ENCODE peak calls at places on chromosomes 1 and 21, in nine cellular contexts. D is nephron progenitor cell; R is SJSA1; U is Right ventricle myocardium superior; X is stimulated activated CD8-positive, alpha-beta memory T cell treated with anti-CD3 and anti-CD28 coated beads, Interleukin-15, amount 100 ng/mL, for 4 hours; V is hepatic stellate cell; P is endodermal cell; Q is AML-193; S is activated naive CD4-positive, alpha-beta T cell treated with anti-CD3 and anti-CD28 coated beads, Interleukin-2, amount 10 ng/mL, durations not matched to agents 7 days and 5 days. L is an unnamed sample.
A peak's percentile ranks its signal among the peaks of the same experiment; 100 is the strongest.

GRCh38 chr1:54173681-54174080 is 20.9 kb upstream of the CDCP2 start:
- DNase-seq in D (no peak), R (no peak), U (no peak), X (no peak), V (no peak), P (no peak), Q (no peak), S (no peak), L (no peak)

GRCh38 chr1:216750031-216750627 is 26.9 kb upstream of the ESRRG start:
- DNase-seq in D (peak; percentile 31), R (no peak), U (no peak), X (no peak), V (peak; percentile 5), P (peak; percentile 78), Q (peak; percentile 1), S (no peak), L (peak; percentile 3)

GRCh38 chr21:46515109-46515508 is 56.4 kb downstream of the DIP2A start:
- DNase-seq in D (no peak), R (no peak), U (peak; percentile 83), X (no peak), V (no peak), P (no peak), Q (peak; percentile 36), S (no peak), L (no peak)

GRCh38 chr1:15939181-15940109 is 36.5 kb downstream of the ZBTB17 start:
- DNase-seq in D (no peak), R (peak; percentile 75), U (no peak), X (no peak), V (peak; percentile 75), P (peak; percentile 45), Q (no peak), S (no peak), L (no peak)

GRCh38 chr1:198220428-198220827 is 63.6 kb downstream of the NEK7 start:
- DNase-seq in D (no peak), R (no peak), U (no peak), X (no peak), V (no peak), P (no peak), Q (no peak), S (no peak), L (no peak)

GRCh38 chr1:32872189-32872898 is 1.6 kb upstream of the FNDC5 start:
- DNase-seq in D (peak; percentile 95), R (peak; percentile 73), U (peak; percentile 65), X (peak; percentile 38), V (peak; percentile 73), P (peak; percentile 98), Q (peak; percentile 16), S (peak; percentile 80), L (peak; percentile 79)

GRCh38 chr1:40818264-40818961 is 34.8 kb downstream of the KCNQ4 start:
- DNase-seq in D (peak; percentile 91), R (no peak), U (peak; percentile 79), X (peak; percentile 72), V (no peak), P (peak; percentile 98), Q (no peak), S (peak; percentile 94), L (no peak)

GRCh38 chr1:27109103-27109822 is 45.7 kb downstream of the SLC9A1 start:
- DNase-seq in D (peak; percentile 35), R (no peak), U (no peak), X (no peak), V (no peak), P (peak; percentile 90), Q (peak; percentile 42), S (peak; percentile 47), L (no peak)

GRCh38 chr1:219445864-219446263 is 167.0 kb downstream of the ZC3H11B start:
- DNase-seq in D (no peak), R (no peak), U (no peak), X (no peak), V (no peak), P (no peak), Q (no peak), S (no peak), L (no peak)

GRCh38 chr21:37367758-37368535 is 1.4 kb downstream of the DYRK1A start:
- DNase-seq in D (peak; percentile 37), R (no peak), U (peak; percentile 74), X (no peak), V (no peak), P (peak; percentile 62), Q (no peak), S (peak; percentile 52), L (no peak)

GRCh38 chr1:243483084-243483845 is 227.4 kb downstream of the SDCCAG8 start:
- DNase-seq in D (peak; percentile 67), R (no peak), U (no peak), X (no peak), V (no peak), P (peak; percentile 85), Q (no peak), S (peak; percentile 34), L (no peak)

GRCh38 chr1:218718977-218719376 is 373.8 kb downstream of the TGFB2 start:
- DNase-seq in D (no peak), R (no peak), U (no peak), X (no peak), V (no peak), P (no peak), Q (no peak), S (no peak), L (no peak)

GRCh38 chr1:43206721-43207228 is 34.6 kb downstream of the CFAP57 start:
- DNase-seq in D (no peak), R (peak; percentile 98), U (no peak), X (no peak), V (peak; percentile 77), P (peak; percentile 95), Q (no peak), S (no peak), L (peak; percentile 64)

GRCh38 chr1:148353461-148354283 is 129.4 kb downstream of the PPIAL4G start:
- DNase-seq in D (peak; percentile 15), R (no peak), U (no peak), X (no peak), V (peak; percentile 31), P (peak; percentile 91), Q (no peak), S (no peak), L (no peak)

GRCh38 chr1:220954321-220954720 is 75.1 kb downstream of the HLX start:
- DNase-seq in D (no peak), R (no peak), U (no peak), X (no peak), V (no peak), P (no peak), Q (no peak), S (no peak), L (no peak)

GRCh38 chr1:96366516-96366915 is 355.1 kb upstream of the PTBP2 start:
- DNase-seq in D (no peak), R (no peak), U (no peak), X (no peak), V (no peak), P (no peak), Q (no peak), S (no peak), L (no peak)

GRCh38 chr1:12387641-12388040 is 157.8 kb downstream of the VPS13D start:
- DNase-seq in D (no peak), R (no peak), U (no peak), X (no peak), V (no peak), P (no peak), Q (no peak), S (no peak), L (no peak)

GRCh38 chr1:98870959-98871903 is 133.4 kb downstream of the PLPPR5 start:
- DNase-seq in D (no peak), R (no peak), U (no peak), X (peak; percentile 13), V (no peak), P (no peak), Q (peak; percentile 87), S (peak; percentile 61), L (no peak)

GRCh38 chr1:1604374-1605033 is 4.6 kb upstream of the FNDC10 start:
- DNase-seq in D (no peak), R (no peak), U (no peak), X (no peak), V (no peak), P (no peak), Q (no peak), S (no peak), L (no peak)

GRCh38 chr21:35361984-35362383 is 312.9 kb upstream of the RUNX1 start:
- DNase-seq in D (no peak), R (no peak), U (no peak), X (no peak), V (no peak), P (no peak), Q (no peak), S (no peak), L (no peak)

GRCh38 chr1:110038271-110038670 is 3.8 kb downstream of the STRIP1 start:
- DNase-seq in D (no peak), R (no peak), U (no peak), X (no peak), V (no peak), P (no peak), Q (no peak), S (no peak), L (no peak)

GRCh38 chr1:78440381-78440793 is 50.4 kb upstream of the PTGFR start:
- DNase-seq in D (no peak), R (no peak), U (no peak), X (no peak), V (no peak), P (no peak), Q (no peak), S (no peak), L (peak; percentile 6)

GRCh38 chr1:59601032-59601431 is 213.7 kb upstream of the HOOK1 start:
- DNase-seq in D (no peak), R (peak; percentile 96), U (peak; percentile 54), X (no peak), V (no peak), P (peak; percentile 46), Q (no peak), S (no peak), L (peak; percentile 28)

GRCh38 chr1:7755448-7755847 is 15.6 kb upstream of the VAMP3 start:
- DNase-seq in D (no peak), R (no peak), U (no peak), X (no peak), V (peak; percentile 14), P (peak; percentile 55), Q (peak; percentile 9), S (no peak), L (no peak)

GRCh38 chr1:17538010-17538409 is 1.5 kb upstream of the ARHGEF10L start:
- DNase-seq in D (no peak), R (no peak), U (no peak), X (no peak), V (no peak), P (no peak), Q (no peak), S (no peak), L (no peak)

GRCh38 chr1:93042134-93042821 is 36.8 kb upstream of the MTF2 start:
- DNase-seq in D (no peak), R (no peak), U (no peak), X (peak; percentile 4), V (no peak), P (no peak), Q (peak; percentile 75), S (peak; percentile 36), L (no peak)

GRCh38 chr1:40884055-40884795 is 22.1 kb upstream of the CITED4 start:
- DNase-seq in D (peak; percentile 36), R (no peak), U (no peak), X (no peak), V (no peak), P (peak; percentile 56), Q (no peak), S (no peak), L (no peak)

L was measured in H54.